ENCODE peak calls at places on chromosomes 11 and 22, in four cellular contexts. N is body of pancreas, Y is psoas muscle, G is HFF-Myc. F is an unnamed sample.

GRCh38 chr22:43925433-43926348 is 2.1 kb downstream of the PNPLA3 start:
- DNase-seq in N (no peak), Y (peak), G (no peak), F (no peak)

GRCh38 chr22:29216873-29217666 is 11.4 kb downstream of the EMID1 start:
- DNase-seq in N (peak), Y (peak), G (no peak), F (no peak)

GRCh38 chr22:29994027-29994715 is 86.1 kb upstream of the HORMAD2 start:
- DNase-seq in N (no peak), Y (no peak), G (peak), F (no peak)

GRCh38 chr22:31646186-31647019 is 15.6 kb downstream of the PISD start:
- DNase-seq in N (no peak), Y (no peak), G (peak), F (peak)

GRCh38 chr22:49764151-49764581 is 63.5 kb downstream of the BRD1 start:
- DNase-seq in N (no peak), Y (peak), G (no peak), F (no peak)

GRCh38 chr11:46808804-46809431 is 37.2 kb downstream of the CKAP5 start:
- DNase-seq in N (no peak), Y (no peak), G (no peak), F (no peak)

GRCh38 chr11:20243974-20244373 is 83.7 kb upstream of the DBX1 start:
- DNase-seq in N (no peak), Y (no peak), G (no peak), F (no peak)

GRCh38 chr11:114061053-114062049 is 1.8 kb downstream of the ZBTB16 start:
- DNase-seq in N (peak), Y (peak), G (no peak), F (no peak)

GRCh38 chr22:34395370-34395769 is 475.1 kb upstream of the LARGE1 start:
- DNase-seq in N (no peak), Y (no peak), G (no peak), F (no peak)

GRCh38 chr11:45761659-45762058 is 43.3 kb upstream of the SLC35C1 start:
- DNase-seq in N (no peak), Y (no peak), G (no peak), F (no peak)

GRCh38 chr11:44526438-44526837 is 39.0 kb upstream of the CD82 start:
- DNase-seq in N (no peak), Y (no peak), G (no peak), F (no peak)

GRCh38 chr22:28978863-28979799 is 82.5 kb downstream of the C22orf31 start:
- DNase-seq in N (no peak), Y (no peak), G (no peak), F (no peak)

GRCh38 chr11:1760351-1761109 is 3.2 kb downstream of the CTSD start:
- DNase-seq in N (peak), Y (peak), G (no peak), F (peak)

GRCh38 chr11:100791873-100792272 is 104.8 kb downstream of the ARHGAP42 start:
- DNase-seq in N (no peak), Y (no peak), G (no peak), F (no peak)

GRCh38 chr11:37857726-37858125 is 1259.7 kb upstream of the RAG2 start:
- DNase-seq in N (no peak), Y (no peak), G (no peak), F (no peak)

GRCh38 chr22:28395920-28396447 is 283.7 kb downstream of the TTC28 start:
- DNase-seq in N (no peak), Y (no peak), G (no peak), F (no peak)

GRCh38 chr22:44878483-44879300 is 126.3 kb downstream of the ARHGAP8 start:
- DNase-seq in N (no peak), Y (peak), G (no peak), F (no peak)

GRCh38 chr11:120577624-120578363 is 66.2 kb downstream of the GRIK4 start:
- DNase-seq in N (no peak), Y (no peak), G (no peak), F (no peak)

GRCh38 chr11:19628018-19628417 is 84.6 kb upstream of the NAV2 start:
- DNase-seq in N (peak), Y (peak), G (no peak), F (no peak)

GRCh38 chr11:16252373-16252772 is 104.0 kb downstream of the SOX6 start:
- DNase-seq in N (no peak), Y (no peak), G (no peak), F (peak)

GRCh38 chr22:50600541-50600940 is at the start of gene MAPK8IP2:
- DNase-seq in N (no peak), Y (no peak), G (no peak), F (no peak)

GRCh38 chr11:115222218-115222862 is 281.9 kb downstream of the CADM1 start:
- DNase-seq in N (no peak), Y (no peak), G (peak), F (no peak)

GRCh38 chr22:27405672-27406388 is 395.7 kb downstream of the MN1 start:
- DNase-seq in N (peak), Y (peak), G (no peak), F (peak)

GRCh38 chr22:45207533-45207932 is 33.2 kb downstream of the KIAA0930 start:
- DNase-seq in N (no peak), Y (peak), G (no peak), F (no peak)

DNA sequence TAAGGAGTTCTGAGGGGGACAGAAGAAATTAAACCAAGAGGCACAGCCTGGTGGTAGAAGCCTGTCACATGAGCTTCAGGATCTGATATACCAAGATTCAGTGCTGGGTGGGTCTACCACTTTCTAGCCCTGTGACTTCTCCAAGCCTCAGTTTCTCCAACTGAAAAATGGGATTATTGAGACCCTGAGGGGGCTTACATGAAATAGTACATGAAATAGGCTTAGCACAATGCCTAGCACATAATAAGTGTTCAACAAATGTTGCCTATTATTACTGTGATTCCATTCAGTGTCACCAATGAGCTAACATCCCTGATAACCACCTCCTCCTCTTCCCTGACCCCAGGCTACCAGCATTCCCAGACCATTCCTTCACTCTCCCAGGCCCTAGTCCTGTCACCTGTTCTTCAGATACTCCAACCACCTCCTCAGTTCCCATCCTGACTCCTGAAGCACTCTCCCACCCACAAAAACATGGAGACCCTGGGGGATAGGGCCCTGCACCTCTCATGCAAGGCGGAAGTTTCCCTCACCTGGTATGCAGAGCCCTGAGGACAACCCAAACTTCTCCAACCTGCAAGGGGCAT is 1.8 kb downstream of the TNKS1BP1 start:
- DNase-seq in N (no peak), Y (peak), G (no peak), F (no peak)
- TF ChIP-seq CTCF in N (no peak), Y (no peak), G (no peak), F (no peak)

GRCh38 chr11:28581286-28582242 is 473.4 kb downstream of the METTL15 start:
- DNase-seq in N (no peak), Y (no peak), G (no peak), F (no peak)
- TF ChIP-seq CTCF in N (no peak), Y (no peak), G (peak), F (no peak)

GRCh38 chr11:131511794-131512193 is 141.4 kb downstream of the NTM start:
- DNase-seq in N (peak), Y (peak), G (no peak), F (no peak)
- TF ChIP-seq CTCF in N (peak), Y (peak), G (peak), F (no peak)

GRCh38 chr11:75431533-75432525 is 1.2 kb downstream of the KLHL35 start:
- DNase-seq in N (no peak), Y (peak), G (no peak), F (no peak)
- TF ChIP-seq CTCF in N (no peak), Y (no peak), G (no peak), F (no peak)

DNA sequence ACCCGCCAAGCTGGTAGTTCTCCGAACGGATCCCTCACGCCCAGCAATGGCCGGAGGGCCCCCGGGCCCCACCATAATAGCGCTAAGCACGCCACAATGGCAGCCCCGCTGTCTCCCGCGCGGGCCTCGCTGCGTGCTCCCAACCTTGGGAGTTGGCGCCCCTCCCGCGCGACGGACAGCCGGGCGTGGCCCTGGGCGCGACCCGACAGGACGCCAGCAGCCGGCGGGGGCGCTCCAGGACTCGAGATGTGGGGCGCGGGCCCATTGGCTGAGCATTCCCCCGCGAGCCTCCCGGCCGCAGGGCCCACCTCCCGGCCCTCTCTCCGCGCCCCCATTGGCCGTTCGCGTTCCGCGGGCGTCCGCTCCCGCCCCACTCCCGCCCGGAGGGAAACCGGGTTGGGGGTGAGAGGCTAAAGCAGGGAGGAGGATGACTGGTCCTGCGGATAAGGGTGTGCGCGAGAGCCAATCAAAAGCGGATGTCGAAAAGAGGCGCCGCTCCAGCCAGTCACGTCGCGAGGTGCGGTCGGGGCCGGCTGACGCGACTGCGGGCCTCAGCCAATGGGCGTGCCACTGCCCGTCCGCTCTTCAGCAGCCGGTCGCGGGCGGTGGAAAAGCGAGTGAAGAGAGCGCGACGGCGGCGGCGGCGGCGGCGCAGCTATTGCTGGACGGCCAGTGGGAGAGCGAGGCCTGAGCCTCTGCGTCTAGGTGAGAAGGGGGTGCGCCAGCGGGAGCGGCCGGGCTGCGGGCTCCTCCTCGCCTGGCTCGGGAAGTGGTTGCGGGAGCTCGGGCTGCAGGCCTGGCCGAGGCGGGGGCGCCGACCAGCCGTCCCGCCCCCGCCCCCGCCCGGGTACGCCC is at the start of gene FAR1:
- DNase-seq in N (peak), Y (peak), G (peak), F (peak)
- TF ChIP-seq CTCF in N (peak), Y (peak), G (peak), F (peak)

GRCh38 chr22:22591348-22592299 is 32.6 kb upstream of the PRAME start:
- DNase-seq in N (no peak), Y (no peak), G (no peak), F (no peak)
- TF ChIP-seq CTCF in N (no peak), Y (no peak), G (no peak), F (peak)

GRCh38 chr11:41613321-41613720 is 153.9 kb upstream of the LRRC4C start:
- DNase-seq in N (no peak), Y (no peak), G (no peak), F (no peak)

GRCh38 chr11:41612415-41612814 is 153.0 kb upstream of the LRRC4C start:
- DNase-seq in N (no peak), Y (no peak), G (no peak), F (no peak)
- TF ChIP-seq CTCF in N (peak), Y (no peak), G (no peak), F (no peak)

GRCh38 chr22:23159287-23159622 is 14.0 kb downstream of the RAB36 start:
- DNase-seq in N (no peak), Y (no peak), G (no peak), F (no peak)

GRCh38 chr22:23157560-23158515 is 12.6 kb downstream of the RAB36 start:
- DNase-seq in N (no peak), Y (no peak), G (no peak), F (no peak)

GRCh38 chr22:23161029-23161428 is 15.8 kb downstream of the RAB36 start:
- DNase-seq in N (no peak), Y (no peak), G (no peak), F (no peak)

GRCh38 chr22:23156286-23156685 is 11.0 kb downstream of the RAB36 start:
- DNase-seq in N (no peak), Y (no peak), G (no peak), F (no peak)

DNA sequence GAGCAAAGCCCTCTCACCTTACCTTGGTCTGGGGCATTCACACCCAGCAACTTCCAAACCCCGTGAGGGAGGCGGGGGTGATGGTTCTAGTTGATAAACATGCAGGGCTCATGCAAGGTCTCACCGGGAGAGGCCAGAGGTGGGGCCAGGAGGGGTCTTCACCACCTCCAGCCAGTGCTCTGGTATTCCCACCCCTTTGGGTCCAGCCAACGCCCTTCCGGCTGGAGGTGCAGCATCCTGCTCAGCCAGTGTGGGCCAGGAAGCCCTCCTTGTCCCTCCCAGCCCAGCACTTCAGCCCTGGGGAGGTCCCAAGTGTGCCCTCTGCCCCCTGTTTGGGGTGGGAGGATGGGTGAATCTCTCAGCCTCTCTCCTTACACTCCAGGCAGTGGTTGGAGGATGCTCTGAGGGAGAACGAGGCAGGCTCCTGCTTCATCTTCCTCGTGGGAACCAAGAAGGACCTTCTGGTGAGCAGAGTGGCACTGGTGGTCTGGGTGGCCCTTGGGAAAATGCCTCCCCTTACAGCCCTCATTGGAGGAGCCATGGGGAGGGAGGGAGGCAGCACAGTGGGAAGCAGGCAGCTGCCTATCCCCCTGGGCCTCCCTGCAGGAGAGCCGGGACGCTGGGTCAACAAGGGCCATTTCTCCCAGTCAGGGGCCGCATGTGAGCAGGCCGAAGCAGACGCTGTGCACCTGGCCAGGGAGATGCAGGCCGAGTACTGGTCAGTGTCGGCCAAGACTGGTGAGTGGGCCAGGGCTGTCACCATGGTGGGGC is 13.4 kb downstream of the RAB36 start:
- DNase-seq in N (no peak), Y (no peak), G (no peak), F (no peak)
- TF ChIP-seq CTCF in N (no peak), Y (no peak), G (no peak), F (no peak)

DNA sequence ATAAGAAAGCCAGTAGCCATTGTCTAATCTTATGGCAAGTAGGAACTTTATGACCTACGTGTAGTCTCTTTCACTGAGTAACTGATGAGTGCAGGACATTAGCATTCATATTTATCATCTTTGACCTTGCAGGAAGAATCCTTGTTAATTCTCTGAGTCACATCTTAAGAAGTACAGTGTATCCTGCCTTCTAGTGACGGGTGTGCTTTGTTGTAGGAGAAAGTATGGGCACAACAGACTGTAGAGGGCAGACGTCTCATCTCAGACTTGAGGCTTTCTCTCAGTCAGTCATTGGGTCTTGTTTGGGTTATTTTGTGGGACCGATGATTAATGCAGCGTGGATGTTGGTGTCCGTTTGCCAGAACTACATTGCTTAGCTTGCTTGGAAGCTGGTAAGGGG is 6.8 kb downstream of the RNF214 start:
- DNase-seq in N (no peak), Y (no peak), G (peak), F (no peak)
- TF ChIP-seq CTCF in N (no peak), Y (no peak), G (peak), F (no peak)